ENCODE peak calls at places on chromosomes 12 and 14, in five cellular contexts. C, R, S, J and A are unnamed samples.
A peak's percentile ranks its signal among the peaks of the same experiment; 100 is the strongest.

GRCh38 chr14:74868739-74869138 is 7.2 kb downstream of the PROX2 start:
- DNase-seq in J (no peak), C (no peak), R (no peak), S (no peak), A (no peak)

GRCh38 chr14:23061995-23062394 is 4.7 kb upstream of the CDH24 start:
- DNase-seq in R (peak; percentile 81), C (no peak), J (no peak), S (peak; percentile 74), A (no peak)

GRCh38 chr12:15910864-15911696 is at the start of gene DERA:
- DNase-seq in R (peak; percentile 91), J (peak; percentile 89), C (peak; percentile 47), S (peak; percentile 69), A (peak; percentile 62)

GRCh38 chr14:105951399-105951798 is 425.0 kb downstream of the TMEM121 start:
- DNase-seq in C (no peak), R (no peak), S (no peak), J (no peak), A (no peak)

GRCh38 chr14:96268426-96269358 is 12.7 kb downstream of the BDKRB1 start:
- DNase-seq in S (peak; percentile 58), C (no peak), R (peak; percentile 62), J (no peak), A (no peak)

GRCh38 chr12:124493809-124494750 is 73.3 kb downstream of the NCOR2 start:
- DNase-seq in J (no peak), S (no peak), C (no peak), R (no peak), A (no peak)

GRCh38 chr12:56160160-56160763 is 2.1 kb downstream of the MYL6 start:
- DNase-seq in R (peak; percentile 16), S (no peak), C (peak; percentile 56), J (no peak), A (no peak)

GRCh38 chr14:50667491-50668007 is 557 bp downstream of the SAV1 start:
- DNase-seq in S (no peak), C (no peak), R (peak; percentile 65), J (no peak), A (peak; percentile 35)

GRCh38 chr12:8088574-8088973 is 6.5 kb downstream of the NECAP1 start:
- DNase-seq in C (peak; percentile 31), J (no peak), S (no peak), R (no peak), A (peak; percentile 52)

GRCh38 chr12:14756331-14757143 is 46.7 kb downstream of the WBP11 start:
- DNase-seq in J (peak; percentile 49), S (no peak), C (no peak), R (peak; percentile 76), A (peak; percentile 69)

GRCh38 chr12:111462134-111462821 is 56.6 kb downstream of the SH2B3 start:
- DNase-seq in C (no peak), J (no peak), R (no peak), S (no peak), A (no peak)

GRCh38 chr12:41514050-41514449 is 325.9 kb downstream of the PDZRN4 start:
- DNase-seq in C (no peak), S (no peak), J (no peak), R (no peak), A (peak; percentile 16)

GRCh38 chr12:57389033-57389432 is 41.8 kb downstream of the R3HDM2 start:
- DNase-seq in J (no peak), C (no peak), R (no peak), S (no peak), A (no peak)

GRCh38 chr14:51020024-51020710 is 74.7 kb downstream of the TRIM9 start:
- DNase-seq in C (no peak), R (no peak), J (no peak), S (no peak), A (no peak)

GRCh38 chr14:30657606-30658163 is 35.6 kb downstream of the SCFD1 start:
- DNase-seq in J (no peak), C (no peak), S (no peak), R (no peak), A (no peak)